ENCODE peak calls at places on chromosomes 16 and 17, in five cellular contexts. A, C, J, I and K are unnamed samples.

GRCh38 chr16:12208341-12209035 is 232.0 kb downstream of the SNX29 start:
- DNase-seq in A (no peak), I (no peak), C (no peak), J (peak; percentile 3), K (no peak)

GRCh38 chr17:67636312-67636711 is 81.4 kb upstream of the NOL11 start:
- DNase-seq in I (no peak), C (no peak), A (no peak), J (no peak), K (no peak)

GRCh38 chr17:27290916-27291598 is 2.9 kb upstream of the WSB1 start:
- DNase-seq in C (no peak), A (no peak), I (no peak), J (no peak), K (no peak)

GRCh38 chr16:69465083-69465721 is 40.8 kb downstream of the CYB5B start:
- DNase-seq in J (peak; percentile 75), I (peak; percentile 9), C (no peak), A (no peak), K (no peak)

GRCh38 chr17:48162305-48162934 is 54.9 kb downstream of the SNX11 start:
- DNase-seq in I (no peak), A (no peak), J (no peak), C (no peak), K (no peak)

GRCh38 chr16:67673712-67674580 is 7.3 kb downstream of the C16orf86 start:
- DNase-seq in J (peak; percentile 32), I (no peak), A (no peak), C (no peak), K (no peak)

GRCh38 chr16:31429314-31429713 is 1.2 kb upstream of the COX6A2 start:
- DNase-seq in C (no peak), I (no peak), J (no peak), A (peak; percentile 53), K (no peak)

GRCh38 chr17:1486802-1487695 is 5.4 kb downstream of the MYO1C start:
- DNase-seq in J (peak; percentile 26), C (no peak), I (peak; percentile 71), A (peak; percentile 89), K (peak; percentile 55)

GRCh38 chr16:22075043-22075757 is 17.1 kb upstream of the VWA3A start:
- DNase-seq in C (no peak), I (no peak), A (no peak), J (no peak), K (no peak)

GRCh38 chr16:83458612-83459011 is 349.2 kb upstream of the HSBP1 start:
- DNase-seq in I (no peak), J (peak; percentile 90), C (no peak), A (no peak), K (no peak)

GRCh38 chr16:69565611-69566436 is at the start of gene NFAT5:
- DNase-seq in I (peak; percentile 81), A (peak; percentile 92), J (peak; percentile 86), C (peak; percentile 70), K (peak; percentile 59)

GRCh38 chr16:51569204-51569911 is 418.3 kb upstream of the SALL1 start:
- DNase-seq in A (peak; percentile 74), I (no peak), J (peak; percentile 98), C (no peak), K (no peak)

GRCh38 chr17:81432873-81433451 is 37.7 kb downstream of the BAHCC1 start:
- DNase-seq in A (no peak), C (no peak), J (no peak), I (no peak), K (no peak)

GRCh38 chr16:88633684-88634140 is 4.7 kb upstream of the IL17C start:
- DNase-seq in C (no peak), A (peak; percentile 87), I (peak; percentile 36), J (peak; percentile 27), K (no peak)

GRCh38 chr17:7950578-7950977 is 18.6 kb downstream of the CNTROB start:
- DNase-seq in C (no peak), J (no peak), I (no peak), A (no peak), K (no peak)